ENCODE peak calls at places on chromosome 14, in six cellular contexts. C is CD4-positive, alpha-beta T cell; K is fibroblast of lung; P is activated B cell treated with CpG ODN at 0.5 μM for 24 hours; R is A549; E is foreskin fibroblast. F is an unnamed sample.

GRCh38 chr14:31261859-31262739 is 54.5 kb upstream of the HECTD1 start:
- DNase-seq in C (no peak), K (peak), P (no peak), R (no peak), E (peak), F (no peak)

GRCh38 chr14:97218713-97219355 is 421.7 kb downstream of the VRK1 start:
- DNase-seq in C (peak), K (peak), P (no peak), R (no peak), E (no peak), F (no peak)

GRCh38 chr14:94298130-94298529 is 5.1 kb upstream of the SERPINA10 start:
- DNase-seq in C (no peak), K (no peak), P (no peak), R (no peak), E (no peak), F (no peak)

GRCh38 chr14:60590907-60591510 is 58.3 kb downstream of the SIX1 start:
- DNase-seq in C (no peak), K (peak), P (no peak), R (no peak), E (no peak), F (no peak)

GRCh38 chr14:54722791-54723432 is 156.0 kb downstream of the SAMD4A start:
- DNase-seq in C (no peak), K (peak), P (no peak), R (peak), E (no peak), F (no peak)

GRCh38 chr14:35897616-35898111 is 71.5 kb downstream of the BRMS1L start:
- DNase-seq in C (no peak), K (no peak), P (no peak), R (no peak), E (no peak), F (peak)

GRCh38 chr14:52146504-52146903 is 77.6 kb upstream of the NID2 start:
- DNase-seq in C (no peak), K (no peak), P (no peak), R (no peak), E (no peak), F (no peak)

GRCh38 chr14:54640480-54640879 is 73.6 kb downstream of the SAMD4A start:
- DNase-seq in C (no peak), K (no peak), P (no peak), R (no peak), E (no peak), F (no peak)

GRCh38 chr14:77175843-77176242 is 5.8 kb upstream of the TMEM63C start:
- DNase-seq in C (no peak), K (no peak), P (no peak), R (no peak), E (no peak), F (no peak)

GRCh38 chr14:75961662-75962061 is 20.1 kb downstream of the TGFB3 start:
- DNase-seq in C (no peak), K (no peak), P (no peak), R (no peak), E (no peak), F (no peak)

GRCh38 chr14:90159688-90160087 is 96.7 kb upstream of the PSMC1 start:
- DNase-seq in C (no peak), K (no peak), P (no peak), R (no peak), E (no peak), F (no peak)

GRCh38 chr14:20494935-20495766 is 10.2 kb upstream of the RNASE10 start:
- DNase-seq in C (no peak), K (peak), P (no peak), R (no peak), E (peak), F (no peak)

GRCh38 chr14:21825845-21826244 is 152.2 kb upstream of the OR4E1 start:
- DNase-seq in C (no peak), K (no peak), P (no peak), R (no peak), E (no peak), F (no peak)

GRCh38 chr14:75294649-75295033 is 16.0 kb downstream of the FOS start:
- DNase-seq in C (no peak), K (no peak), P (no peak), R (peak), E (no peak), F (no peak)

GRCh38 chr14:81480741-81481140 is 52.9 kb downstream of the SEL1L start:
- DNase-seq in C (no peak), K (no peak), P (no peak), R (no peak), E (no peak), F (no peak)
- TF ChIP-seq CTCF in C (no peak), K (no peak), P (no peak), R (no peak), E (no peak), F (no peak)

DNA sequence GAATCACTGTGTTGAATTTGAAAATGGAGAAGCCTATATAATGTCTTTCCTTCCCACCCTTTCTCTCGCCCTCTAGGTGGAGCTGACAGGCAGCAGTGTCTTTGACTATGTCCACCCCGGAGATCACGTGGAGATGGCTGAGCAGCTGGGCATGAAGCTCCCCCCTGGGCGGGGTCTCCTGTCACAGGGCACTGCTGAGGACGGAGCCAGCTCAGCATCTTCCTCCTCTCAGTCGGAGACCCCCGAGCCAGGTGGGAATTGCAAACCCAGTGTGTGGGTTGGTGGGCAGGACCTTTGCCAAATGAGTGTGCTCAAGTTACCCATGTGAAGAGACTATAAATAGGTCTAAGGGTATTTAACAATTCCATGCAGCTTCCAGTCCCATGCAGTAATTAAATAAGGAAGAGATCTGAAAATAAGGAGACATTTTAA is 274.7 kb downstream of the EGLN3 start:
- DNase-seq in C (no peak), K (peak), P (no peak), R (peak), E (no peak), F (no peak)
- TF ChIP-seq CTCF in C (no peak), K (peak), P (no peak), R (peak), E (peak), F (peak)

DNA sequence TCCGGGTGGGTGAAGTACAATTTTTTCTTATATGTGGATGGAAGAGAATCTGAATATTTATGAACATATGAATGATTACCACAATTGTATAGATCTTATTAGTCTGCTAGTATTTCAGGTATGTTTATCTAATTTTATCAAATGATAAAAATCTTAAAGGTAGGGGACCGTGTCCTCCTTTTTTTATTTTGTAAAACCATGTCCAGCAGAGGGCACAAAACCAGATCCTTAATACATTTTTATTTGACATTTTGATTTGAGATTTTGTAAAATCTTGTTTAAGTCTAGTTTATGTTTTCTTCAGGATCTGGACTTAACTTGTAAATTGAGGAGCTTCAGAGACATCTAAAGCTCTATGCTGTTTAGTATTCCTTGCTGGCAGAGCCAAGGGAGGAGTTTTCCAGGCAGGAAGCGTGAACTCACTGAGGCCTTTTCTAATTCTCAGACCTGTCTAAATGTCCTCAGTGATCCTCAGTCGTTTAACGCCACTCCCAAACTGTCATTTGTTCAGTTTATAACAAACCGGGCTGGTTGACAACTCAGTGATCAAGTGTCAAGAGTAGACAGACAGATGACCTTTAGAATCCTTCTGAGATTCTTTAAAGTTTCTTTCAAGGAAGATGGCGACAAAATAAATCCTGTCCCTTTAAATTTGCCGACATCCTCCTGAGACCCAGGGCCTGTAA is 263.9 kb downstream of the KTN1 start:
- DNase-seq in C (no peak), K (no peak), P (no peak), R (no peak), E (no peak), F (no peak)
- TF ChIP-seq CTCF in C (no peak), K (no peak), P (no peak), R (peak), E (no peak), F (peak)

GRCh38 chr14:47772652-47773051 is 97.2 kb upstream of the MDGA2 start:
- DNase-seq in C (no peak), K (no peak), P (no peak), R (no peak), E (no peak), F (no peak)
- TF ChIP-seq CTCF in C (no peak), K (no peak), P (no peak), R (no peak), E (no peak), F (no peak)

GRCh38 chr14:73955674-73956073 is 5.6 kb downstream of the COQ6 start:
- DNase-seq in C (no peak), K (no peak), P (no peak), R (no peak), E (no peak), F (no peak)

GRCh38 chr14:73945159-73945670 is 4.7 kb downstream of the FAM161B start:
- DNase-seq in C (no peak), K (no peak), P (no peak), R (no peak), E (no peak), F (no peak)

GRCh38 chr14:73944432-73945158 is 5.3 kb downstream of the FAM161B start:
- DNase-seq in C (no peak), K (no peak), P (no peak), R (no peak), E (no peak), F (no peak)

GRCh38 chr14:73953731-73954130 is 3.6 kb downstream of the COQ6 start:
- DNase-seq in C (no peak), K (no peak), P (no peak), R (no peak), E (no peak), F (no peak)

DNA sequence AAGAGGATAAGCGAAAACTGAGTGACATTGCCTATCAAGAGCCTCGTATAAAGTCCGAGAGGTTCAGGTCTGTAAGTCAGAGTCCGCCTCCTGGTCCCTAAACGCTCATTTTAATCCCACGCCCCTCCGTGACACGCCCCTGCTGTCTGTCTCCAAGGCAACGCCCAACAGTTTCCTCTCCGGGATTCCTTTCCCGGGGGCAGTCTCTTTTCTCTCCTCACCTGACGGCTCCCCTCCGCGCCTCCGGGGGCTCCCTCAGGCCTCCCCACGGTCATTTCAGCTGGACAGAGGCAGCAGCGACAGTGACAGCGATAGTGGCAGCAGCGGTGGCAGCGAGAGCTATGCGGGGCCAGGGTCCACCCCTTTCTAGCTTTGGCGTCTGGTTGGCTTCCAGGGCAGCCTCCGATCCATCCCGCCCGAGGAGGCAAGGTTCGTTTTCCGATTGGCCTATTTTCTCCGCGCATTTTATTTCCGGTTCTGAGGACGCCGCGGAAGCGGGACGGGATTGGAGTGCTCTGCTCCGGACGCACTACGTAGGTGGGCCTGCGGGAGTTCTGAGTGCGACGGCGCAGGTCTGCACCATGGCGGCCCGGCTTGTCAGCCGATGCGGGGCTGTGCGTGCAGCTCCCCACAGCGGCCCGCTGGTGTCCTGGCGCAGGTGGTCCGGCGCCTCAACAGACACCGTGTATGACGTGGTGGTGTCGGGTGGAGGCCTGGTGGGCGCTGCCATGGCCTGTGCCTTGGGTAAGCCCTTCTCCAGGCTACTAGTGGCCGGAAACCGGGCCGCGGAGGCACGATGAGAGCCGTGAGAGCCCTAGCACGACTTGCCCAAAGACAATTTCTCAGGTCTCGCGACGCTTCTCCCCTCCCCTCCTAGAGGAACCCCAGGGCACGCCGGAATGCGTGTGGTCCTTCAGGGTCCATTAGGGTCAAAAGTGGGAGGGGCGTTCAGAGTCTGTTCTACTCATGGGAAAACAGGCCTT is at the start of the genes COQ6 and FAM161B:
- DNase-seq in C (peak), K (peak), P (peak), R (peak), E (peak), F (peak)
- TF ChIP-seq CTCF in C (peak), K (peak), P (no peak), R (no peak), E (no peak), F (no peak)

DNA sequence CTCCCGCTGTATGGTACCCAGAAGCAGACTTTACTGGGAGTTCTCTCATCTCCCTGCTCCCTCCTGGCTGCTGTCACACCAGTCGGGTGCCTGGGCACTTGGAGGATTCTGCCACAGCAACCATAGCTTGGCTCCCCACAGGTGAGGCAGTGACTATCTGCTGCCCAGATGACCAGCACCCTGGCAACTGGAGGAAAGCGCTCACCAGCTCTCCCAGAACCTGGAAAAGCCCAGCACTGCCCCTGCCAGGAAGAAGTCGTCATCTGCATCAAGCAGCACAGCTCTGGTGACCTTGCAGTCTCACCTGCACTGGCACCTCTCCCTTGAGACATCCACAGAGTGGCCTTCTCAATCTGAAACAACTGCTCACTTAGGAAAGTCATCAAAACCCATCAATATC is 31.9 kb upstream of the TC2N start:
- DNase-seq in C (no peak), K (no peak), P (no peak), R (no peak), E (no peak), F (no peak)
- TF ChIP-seq CTCF in C (no peak), K (no peak), P (no peak), R (no peak), E (no peak), F (no peak)

GRCh38 chr14:68688872-68689371 is 103.9 kb downstream of the ZFP36L1 start:
- DNase-seq in C (no peak), K (peak), P (no peak), R (no peak), E (no peak), F (no peak)

GRCh38 chr14:68686212-68686478 is 106.7 kb downstream of the ZFP36L1 start:
- DNase-seq in C (no peak), K (peak), P (no peak), R (no peak), E (no peak), F (no peak)

GRCh38 chr14:68686724-68687123 is 106.1 kb downstream of the ZFP36L1 start:
- DNase-seq in C (no peak), K (no peak), P (no peak), R (no peak), E (no peak), F (no peak)

GRCh38 chr14:68689426-68689825 is 103.4 kb downstream of the ZFP36L1 start:
- DNase-seq in C (no peak), K (no peak), P (no peak), R (no peak), E (no peak), F (no peak)

GRCh38 chr14:68687746-68688145 is 105.1 kb downstream of the ZFP36L1 start:
- DNase-seq in C (no peak), K (peak), P (no peak), R (peak), E (peak), F (no peak)
- TF ChIP-seq CTCF in C (no peak), K (no peak), P (no peak), R (no peak), E (no peak), F (no peak)

F was measured in D721Med.